ENCODE peak calls at places on chromosomes 1 and 21, in six cellular contexts. E, Q, M, S, W and V are unnamed samples.

GRCh38 chr1:233355841-233356704 is 28.5 kb downstream of the MAP3K21 start:
- DNase-seq in S (no peak), W (no peak), M (no peak), Q (no peak), E (no peak), V (no peak)

GRCh38 chr21:33640697-33641338 is 723 bp downstream of the CRYZL1 start:
- DNase-seq in M (no peak), S (peak; percentile 19), Q (no peak), W (no peak), E (no peak), V (no peak)

GRCh38 chr21:44317241-44317782 is 17.5 kb downstream of the PFKL start:
- DNase-seq in W (no peak), E (no peak), M (no peak), S (no peak), Q (no peak), V (no peak)

GRCh38 chr1:46830665-46831322 is 31.9 kb downstream of the CYP4B1 start:
- DNase-seq in S (no peak), Q (no peak), M (no peak), W (no peak), E (no peak), V (no peak)

GRCh38 chr1:152347116-152347728 is 12.6 kb downstream of the FLG2 start:
- DNase-seq in E (peak; percentile 43), Q (no peak), M (no peak), W (peak; percentile 68), S (peak; percentile 21), V (peak; percentile 33)

GRCh38 chr1:54274448-54274847 is 74.5 kb downstream of the MRPL37 start:
- DNase-seq in M (no peak), W (no peak), E (no peak), S (no peak), Q (no peak), V (no peak)

GRCh38 chr1:100065183-100065968 is 67.4 kb downstream of the SASS6 start:
- DNase-seq in Q (no peak), E (peak; percentile 5), S (no peak), W (no peak), M (no peak), V (no peak)

GRCh38 chr1:55943012-55943411 is 636.4 kb downstream of the PLPP3 start:
- DNase-seq in S (no peak), Q (no peak), M (no peak), W (no peak), E (no peak), V (no peak)

GRCh38 chr21:40179167-40179566 is 311.9 kb downstream of the PCP4 start:
- DNase-seq in S (no peak), W (no peak), E (no peak), M (no peak), Q (no peak), V (peak; percentile 41)

GRCh38 chr1:160971618-160972056 is 17.0 kb upstream of the ITLN2 start:
- DNase-seq in M (no peak), E (no peak), S (no peak), Q (no peak), W (peak; percentile 80), V (no peak)

GRCh38 chr1:234019387-234019786 is 114.9 kb downstream of the SLC35F3 start:
- DNase-seq in S (no peak), M (no peak), Q (no peak), W (no peak), E (no peak), V (no peak)

GRCh38 chr1:28917757-28918118 is 3.4 kb downstream of the EPB41 start:
- DNase-seq in E (no peak), Q (no peak), S (no peak), M (no peak), W (no peak), V (no peak)

GRCh38 chr1:29853716-29854330 is 617.5 kb downstream of the PTPRU start:
- DNase-seq in S (no peak), W (no peak), Q (no peak), E (no peak), M (peak; percentile 25), V (no peak)

GRCh38 chr1:159879977-159880376 is 17.5 kb upstream of the VSIG8 start:
- DNase-seq in W (no peak), Q (no peak), S (no peak), E (peak; percentile 58), M (no peak), V (no peak)

GRCh38 chr1:39089811-39090519 is 63.8 kb downstream of the NDUFS5 start:
- DNase-seq in E (no peak), M (no peak), W (no peak), Q (no peak), S (no peak), V (no peak)

GRCh38 chr21:46424621-46425020 is 34.1 kb upstream of the DIP2A start:
- DNase-seq in S (no peak), W (no peak), Q (peak; percentile 43), E (no peak), M (no peak), V (no peak)